ENCODE peak calls at places on chromosomes 16 and 17, in nine cellular contexts. Z is CD8-positive, alpha-beta memory T cell; Y is esophagus squamous epithelium; U is body of pancreas; O is cardiac muscle cell; K is CD4-positive, alpha-beta T cell; Q is tibial nerve; W is pancreas; A is upper lobe of right lung. N is an unnamed sample.

GRCh38 chr17:49022391-49022941 is 25.3 kb downstream of the IGF2BP1 start:
- DNase-seq in Z (no peak), Y (no peak), U (peak; percentile 45), O (peak; percentile 84), K (no peak), Q (no peak), W (no peak), A (no peak), N (no peak)

GRCh38 chr17:81577278-81578000 is 25.3 kb upstream of the FAAP100 start:
- DNase-seq in Z (no peak), Y (no peak), U (no peak), O (no peak), K (no peak), Q (no peak), W (no peak), A (no peak), N (no peak)

GRCh38 chr16:20673882-20674683 is 23.4 kb downstream of the ACSM1 start:
- DNase-seq in Z (no peak), Y (no peak), U (no peak), O (no peak), K (no peak), Q (no peak), W (no peak), A (no peak), N (no peak)

GRCh38 chr16:72357860-72358259 is 185.9 kb upstream of the PMFBP1 start:
- DNase-seq in Z (no peak), Y (no peak), U (no peak), O (no peak), K (no peak), Q (no peak), W (no peak), A (no peak), N (no peak)

GRCh38 chr17:32350662-32351418 is 883 bp downstream of the ZNF207 start:
- DNase-seq in Z (peak; percentile 70), Y (no peak), U (peak; percentile 44), O (peak; percentile 45), K (peak; percentile 16), Q (peak; percentile 40), W (no peak), A (no peak), N (peak; percentile 33)

GRCh38 chr17:34387566-34387965 is 24.5 kb upstream of the CCL1 start:
- DNase-seq in Z (no peak), Y (no peak), U (no peak), O (no peak), K (no peak), Q (no peak), W (no peak), A (no peak), N (no peak)

GRCh38 chr17:81807210-81807719 is 3.3 kb downstream of the GCGR start:
- DNase-seq in Z (no peak), Y (no peak), U (no peak), O (no peak), K (no peak), Q (no peak), W (no peak), A (no peak), N (no peak)

GRCh38 chr17:80388601-80389000 is 26.4 kb upstream of the ENDOV start:
- DNase-seq in Z (no peak), Y (no peak), U (no peak), O (no peak), K (no peak), Q (no peak), W (no peak), A (no peak), N (no peak)

GRCh38 chr17:37489197-37490001 is at the start of gene DUSP14:
- DNase-seq in Z (peak; percentile 89), Y (no peak), U (peak; percentile 84), O (peak; percentile 92), K (peak; percentile 82), Q (peak; percentile 34), W (peak; percentile 82), A (peak; percentile 89), N (peak; percentile 93)

GRCh38 chr17:47789611-47790520 is 31.7 kb downstream of the OSBPL7 start:
- DNase-seq in Z (peak; percentile 71), Y (no peak), U (peak; percentile 67), O (peak; percentile 75), K (peak; percentile 29), Q (peak; percentile 19), W (peak; percentile 66), A (peak; percentile 71), N (peak; percentile 60)

GRCh38 chr16:8739989-8740704 is 57.3 kb downstream of the TMEM186 start:
- DNase-seq in Z (no peak), Y (no peak), U (peak; percentile 26), O (no peak), K (no peak), Q (no peak), W (no peak), A (peak; percentile 29), N (no peak)

GRCh38 chr17:77432791-77433190 is 292.0 kb downstream of the SEC14L1 start:
- DNase-seq in Z (no peak), Y (no peak), U (no peak), O (no peak), K (peak; percentile 29), Q (no peak), W (no peak), A (no peak), N (no peak)

GRCh38 chr17:49598918-49599317 is 23.2 kb downstream of the NXPH3 start:
- DNase-seq in Z (no peak), Y (no peak), U (no peak), O (no peak), K (no peak), Q (no peak), W (no peak), A (no peak), N (no peak)

GRCh38 chr16:57815987-57816745 is 13.9 kb upstream of the KIFC3 start:
- DNase-seq in Z (peak; percentile 77), Y (peak; percentile 36), U (peak; percentile 94), O (peak; percentile 51), K (peak; percentile 24), Q (peak; percentile 50), W (peak; percentile 91), A (peak; percentile 93), N (peak; percentile 95)

GRCh38 chr17:12637015-12637414 is 28.7 kb upstream of the MYOCD start:
- DNase-seq in Z (no peak), Y (no peak), U (no peak), O (peak; percentile 35), K (no peak), Q (no peak), W (no peak), A (no peak), N (no peak)
- H3K27ac ChIP-seq in Z (no peak overlapping the region), Y (no peak overlapping the region), U (no peak overlapping the region), O (peak overlapping the region; percentile 46), K (no peak overlapping the region), Q (no peak overlapping the region), W (no peak overlapping the region), A (no peak overlapping the region), N (no peak overlapping the region)

GRCh38 chr16:77398495-77398894 is 36.3 kb downstream of the ADAMTS18 start:
- DNase-seq in Z (no peak), Y (no peak), U (no peak), O (no peak), K (no peak), Q (no peak), W (no peak), A (no peak), N (no peak)
- H3K27me3 ChIP-seq in Z (no peaks in the 10 kb centered on the region), Y (no peaks in the 10 kb centered on the region), U (no peaks in the 10 kb centered on the region), O (no peaks in the 10 kb centered on the region), K (no peaks in the 10 kb centered on the region), Q (no peaks in the 10 kb centered on the region), W (no peaks in the 10 kb centered on the region), A (no peaks in the 10 kb centered on the region), N (no peaks in the 10 kb centered on the region)

GRCh38 chr17:21132428-21132827 is 5.7 kb downstream of the DHRS7B start:
- DNase-seq in Z (no peak), Y (no peak), U (no peak), O (no peak), K (no peak), Q (no peak), W (no peak), A (no peak), N (no peak)

GRCh38 chr17:21129023-21129681 is 2.4 kb downstream of the DHRS7B start:
- DNase-seq in Z (no peak), Y (no peak), U (peak; percentile 20), O (peak; percentile 54), K (no peak), Q (peak; percentile 43), W (no peak), A (no peak), N (no peak)

GRCh38 chr17:21131090-21131616 is 4.4 kb downstream of the DHRS7B start:
- DNase-seq in Z (no peak), Y (no peak), U (no peak), O (no peak), K (no peak), Q (no peak), W (no peak), A (no peak), N (no peak)

GRCh38 chr17:21134559-21134958 is 7.8 kb downstream of the DHRS7B start:
- DNase-seq in Z (no peak), Y (no peak), U (no peak), O (no peak), K (no peak), Q (no peak), W (no peak), A (no peak), N (no peak)
- H3K9me3 ChIP-seq in Z (no peaks in the 10 kb centered on the region), Y (no peaks in the 10 kb centered on the region), U (no peaks in the 10 kb centered on the region), O (no peaks in the 10 kb centered on the region), K (peaks cover 6% of the 10 kb centered on the region), Q (no peaks in the 10 kb centered on the region), W (no peaks in the 10 kb centered on the region), A (no peaks in the 10 kb centered on the region), N (no peaks in the 10 kb centered on the region)

DNA sequence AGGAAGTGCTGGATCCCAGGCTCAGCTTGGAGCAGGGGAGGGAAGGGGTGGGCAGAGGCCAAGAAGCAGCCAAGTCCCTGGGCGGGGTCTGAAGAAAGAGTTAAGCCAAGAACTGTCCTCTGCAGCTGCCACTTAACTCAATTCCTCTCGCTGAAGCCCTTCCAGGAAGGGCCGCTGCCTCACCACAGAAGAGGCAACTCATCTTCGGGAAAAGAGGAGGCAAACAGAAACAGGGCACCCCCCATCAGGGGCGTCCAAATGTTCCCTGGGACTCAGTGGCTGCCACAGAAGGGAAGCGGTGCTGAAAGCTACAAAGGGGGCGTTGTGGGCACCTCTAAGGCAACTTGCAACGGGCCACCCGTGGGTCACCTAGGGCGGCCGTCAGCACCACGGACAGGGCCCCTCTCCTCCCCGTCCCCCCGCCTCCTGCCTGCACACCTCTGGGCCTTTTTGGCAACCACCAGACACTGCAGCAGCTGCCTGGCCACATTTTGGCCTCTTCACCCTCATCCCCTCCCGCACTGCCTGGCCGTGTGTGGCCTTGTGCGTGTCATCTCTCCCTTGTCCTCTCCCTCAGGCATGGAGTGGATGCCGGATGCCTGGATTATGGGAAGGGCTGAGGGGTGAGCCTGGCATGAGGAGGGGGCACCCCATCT is 2.5 kb downstream of the TLCD3B start:
- DNase-seq in Z (no peak), Y (no peak), U (no peak), O (peak; percentile 85), K (no peak), Q (no peak), W (no peak), A (no peak), N (no peak)
- H3K27ac ChIP-seq in Z (no peak overlapping the region), Y (no peak overlapping the region), U (no peak overlapping the region), O (no peak overlapping the region), K (no peak overlapping the region), Q (no peak overlapping the region), W (no peak overlapping the region), A (no peak overlapping the region), N (no peak overlapping the region)

N was measured in right cardiac atrium.